ENCODE peak calls at places on chromosomes 16 and 17, in seven cellular contexts. S is Calu3, J is upper lobe of left lung, L is nephron progenitor cell, N is WERI-Rb-1, X is psoas muscle, R is left lung. A is an unnamed sample.
A peak's percentile ranks its signal among the peaks of the same experiment; 100 is the strongest.

GRCh38 chr17:39634384-39634871 is 2.5 kb upstream of the STARD3 start:
- DNase-seq in R (no peak), S (no peak), J (no peak), L (no peak), N (peak; percentile 44), X (no peak), A (no peak)

GRCh38 chr16:55501549-55502322 is 7.1 kb upstream of the LPCAT2 start:
- DNase-seq in X (no peak), N (no peak), L (no peak), R (no peak), J (no peak), S (peak; percentile 33), A (no peak)

GRCh38 chr16:87924041-87924851 is 12.1 kb downstream of the CA5A start:
- DNase-seq in J (no peak), X (no peak), N (peak; percentile 26), R (peak; percentile 65), L (no peak), S (no peak), A (no peak)

GRCh38 chr17:5785343-5785742 is 201.0 kb upstream of the NLRP1 start:
- DNase-seq in N (no peak), X (no peak), S (no peak), R (no peak), J (no peak), L (peak; percentile 47), A (no peak)

GRCh38 chr17:13134106-13134505 is 116.3 kb upstream of the ELAC2 start:
- DNase-seq in X (no peak), N (no peak), S (no peak), R (no peak), L (no peak), J (no peak), A (no peak)

GRCh38 chr17:44356241-44356640 is 7.4 kb downstream of the FAM171A2 start:
- DNase-seq in S (peak; percentile 50), X (no peak), J (no peak), N (peak; percentile 10), R (no peak), L (no peak), A (no peak)

GRCh38 chr17:55689672-55690071 is 33.0 kb downstream of the TMEM100 start:
- DNase-seq in L (no peak), R (no peak), J (no peak), X (no peak), S (no peak), N (no peak), A (no peak)

GRCh38 chr17:67324330-67324729 is 42.0 kb downstream of the PSMD12 start:
- DNase-seq in J (no peak), L (no peak), X (no peak), R (no peak), N (no peak), S (no peak), A (no peak)

GRCh38 chr16:27264151-27264550 is 4.4 kb downstream of the NSMCE1 start:
- DNase-seq in R (no peak), X (no peak), N (no peak), L (no peak), J (peak; percentile 57), S (peak; percentile 63), A (no peak)

GRCh38 chr16:66898207-66898606 is 17.9 kb downstream of the PDP2 start:
- DNase-seq in X (no peak), J (no peak), N (no peak), R (no peak), S (no peak), L (no peak), A (no peak)

GRCh38 chr17:32927724-32928526 is at the start of gene TMEM98:
- DNase-seq in R (peak; percentile 83), N (peak; percentile 33), L (peak; percentile 79), J (no peak), X (no peak), S (peak; percentile 30), A (no peak)

GRCh38 chr16:50040028-50040427 is 15.0 kb downstream of the CNEP1R1 start:
- DNase-seq in J (peak; percentile 41), N (peak; percentile 39), R (no peak), S (no peak), X (no peak), L (no peak), A (no peak)

GRCh38 chr16:85750021-85750826 is 672 bp downstream of the C16orf74 start:
- DNase-seq in X (no peak), J (no peak), N (peak; percentile 79), L (peak; percentile 48), R (peak; percentile 81), S (no peak), A (no peak)

GRCh38 chr16:87092958-87093357 is 224.2 kb downstream of the C16orf95 start:
- DNase-seq in R (no peak), N (no peak), L (no peak), X (no peak), S (no peak), J (no peak), A (no peak)

GRCh38 chr17:9899280-9900018 is 5.6 kb downstream of the RCVRN start:
- DNase-seq in R (no peak), L (no peak), X (no peak), S (no peak), J (no peak), N (no peak), A (no peak)

GRCh38 chr17:43530303-43531081 is 15.6 kb downstream of the ETV4 start:
- DNase-seq in N (peak; percentile 97), S (no peak), R (peak; percentile 78), L (peak; percentile 97), X (peak; percentile 79), J (peak; percentile 52), A (no peak)

DNA sequence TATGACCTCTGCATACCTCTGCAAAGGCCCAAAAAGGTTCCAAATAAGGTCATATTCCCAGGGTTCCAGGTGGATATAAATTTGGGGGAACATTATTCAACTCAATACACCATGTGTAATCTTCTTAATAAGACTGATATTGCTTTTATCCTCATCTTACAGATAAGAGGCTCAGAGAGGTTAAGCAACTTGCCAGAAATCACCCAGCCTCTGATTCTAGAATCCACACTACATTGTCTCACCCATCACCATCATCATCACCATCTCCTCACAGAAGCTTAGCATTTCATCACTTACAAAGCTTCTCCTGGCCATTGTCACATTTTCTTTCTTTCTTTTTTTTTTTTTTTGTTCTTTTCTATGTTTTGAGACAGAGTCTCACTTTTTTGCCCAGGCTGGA is 15.4 kb upstream of the KIFC3 start:
- DNase-seq in J (no peak), R (no peak), X (no peak), N (no peak), S (no peak), L (no peak), A (no peak)
- TF ChIP-seq CTCF in J (no peak), R (no peak), X (no peak), N (no peak), S (no peak), L (no peak), A (no peak)

GRCh38 chr16:81530296-81530721 is 85.7 kb downstream of the CMIP start:
- DNase-seq in R (no peak), S (no peak), X (no peak), J (no peak), L (no peak), N (no peak), A (no peak)
- TF ChIP-seq CTCF in R (no peak), S (no peak), X (no peak), J (no peak), L (no peak), N (no peak), A (no peak)

DNA sequence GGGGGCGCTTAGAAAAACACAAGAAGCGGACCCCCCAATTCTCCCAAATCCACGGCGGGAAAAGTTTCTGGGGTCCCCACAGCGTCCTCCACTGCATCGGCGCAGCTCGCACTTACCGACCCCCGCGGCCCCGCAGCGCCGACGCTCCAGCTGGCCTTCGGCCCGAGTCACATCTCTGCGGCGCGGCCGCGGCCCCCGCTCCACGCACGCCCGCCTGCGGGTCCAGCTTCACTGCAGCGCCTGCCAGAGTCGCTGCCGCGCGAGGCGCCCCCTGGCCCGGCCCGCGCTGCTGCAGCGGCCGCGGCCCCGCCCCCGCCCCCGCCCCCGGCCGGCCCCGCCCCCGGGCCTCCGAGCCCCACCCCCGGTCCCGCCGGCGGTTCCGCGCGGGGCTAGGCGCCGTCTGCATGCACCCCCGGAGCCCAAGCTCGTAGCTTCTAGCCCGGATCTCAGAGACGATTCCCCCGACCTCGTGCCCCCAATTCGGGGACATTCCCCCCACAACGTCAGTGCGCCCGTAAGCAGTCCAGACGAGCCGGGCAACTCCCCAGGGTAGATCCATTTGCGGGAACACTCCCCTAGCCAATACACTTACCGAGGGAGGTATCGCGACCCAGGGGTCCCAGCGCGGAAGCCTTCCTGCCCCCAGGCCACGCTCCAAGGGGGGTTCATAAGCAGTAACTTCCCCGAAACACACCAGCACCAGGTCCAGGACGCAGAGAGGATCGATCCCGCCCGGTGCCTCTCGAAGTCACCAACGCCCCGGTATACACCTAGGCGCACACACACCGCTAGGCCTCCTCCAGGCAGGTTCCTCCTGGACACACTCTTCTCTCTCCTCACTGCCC is at the start of gene GPRC5B:
- DNase-seq in S (peak; percentile 74), L (peak; percentile 78), X (peak; percentile 82), R (peak; percentile 76), N (peak; percentile 51), J (peak; percentile 23), A (no peak)
- TF ChIP-seq CTCF in S (peak; percentile 19), L (no peak), X (peak; percentile 17), R (no peak), N (peak; percentile 47), J (no peak), A (no peak)

GRCh38 chr16:68257251-68257905 is 6.9 kb upstream of the SLC7A6 start:
- DNase-seq in S (no peak), N (no peak), J (no peak), L (no peak), X (peak; percentile 81), R (no peak), A (no peak)

GRCh38 chr16:68255712-68256111 is 8.6 kb upstream of the SLC7A6 start:
- DNase-seq in N (no peak), L (no peak), R (no peak), J (no peak), X (no peak), S (no peak), A (no peak)

GRCh38 chr16:68259007-68259406 is 5.3 kb upstream of the SLC7A6 start:
- DNase-seq in L (no peak), J (no peak), R (no peak), N (no peak), S (no peak), X (no peak), A (no peak)

GRCh38 chr16:68259421-68259820 is 4.9 kb upstream of the SLC7A6 start:
- DNase-seq in R (no peak), N (no peak), J (no peak), S (no peak), L (no peak), X (peak; percentile 72), A (no peak)

DNA sequence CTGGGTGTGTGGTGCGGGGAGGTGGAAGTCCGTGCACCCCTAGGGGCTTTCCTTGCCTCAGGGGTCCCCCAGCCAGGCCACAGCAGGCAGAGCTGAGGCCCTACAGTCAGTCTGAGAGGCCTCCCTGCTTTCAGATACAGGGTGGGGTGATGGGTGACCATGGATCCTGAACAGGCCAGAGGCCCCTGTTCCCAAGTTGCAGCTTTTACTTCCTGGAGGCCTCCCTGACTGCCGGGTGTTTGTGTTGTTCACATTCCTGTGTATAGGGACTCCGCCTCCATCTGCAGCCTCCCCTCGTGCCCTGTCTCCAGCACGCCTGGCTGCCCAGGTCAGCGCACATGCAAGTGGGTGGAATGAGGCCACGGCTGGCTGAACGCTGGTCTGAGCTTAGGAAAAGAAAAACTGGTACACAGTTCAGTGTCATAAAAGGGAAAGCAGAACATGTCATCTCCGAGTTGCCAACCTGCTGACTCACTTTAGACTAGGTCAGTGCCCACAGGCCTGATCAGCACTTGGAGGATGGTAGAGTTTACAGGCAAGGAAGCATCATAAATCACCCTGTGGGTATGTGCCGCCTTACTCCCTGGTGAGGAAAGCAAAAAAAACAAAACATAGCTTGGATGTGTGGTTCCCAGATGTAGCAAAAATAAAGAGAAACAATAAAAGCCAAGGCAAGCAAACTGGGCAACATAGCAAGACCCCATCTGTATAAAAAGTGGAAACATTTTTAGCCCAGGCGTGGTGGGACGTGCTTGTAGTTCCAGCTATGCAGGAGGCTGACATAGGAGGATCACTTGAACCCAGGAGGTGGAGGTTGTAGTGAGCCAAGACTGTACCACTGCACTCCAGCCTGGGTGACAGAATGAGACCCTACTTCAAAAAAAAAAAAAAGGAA is 6.2 kb upstream of the SLC7A6 start:
- DNase-seq in L (peak; percentile 76), S (peak; percentile 48), X (peak; percentile 90), N (no peak), J (peak; percentile 47), R (no peak), A (no peak)
- TF ChIP-seq CTCF in L (no peak), S (no peak), X (no peak), N (no peak), J (no peak), R (no peak), A (no peak)